ENCODE peak calls at places on chromosomes 6 and 20, in six cellular contexts. Q is HepG2, S is K562, W is A549, O is endothelial cell of umbilical vein, V is H1. B is an unnamed sample.

GRCh38 chr6:37503486-37503980 is 3.8 kb upstream of the CCDC167 start:
- DNase-seq in V (no peak), S (no peak), W (no peak), Q (no peak), O (no peak), B (no peak)

GRCh38 chr6:30884521-30885480 is 482 bp downstream of the DDR1 start:
- DNase-seq in Q (no peak), V (no peak), S (peak), O (no peak), W (no peak), B (peak)

GRCh38 chr6:21999012-21999528 is 297.8 kb downstream of the PRL start:
- DNase-seq in W (no peak), Q (no peak), O (peak), S (no peak), V (no peak), B (no peak)

GRCh38 chr20:9053108-9053507 is 15.8 kb upstream of the PLCB4 start:
- DNase-seq in S (no peak), V (no peak), Q (no peak), O (no peak), W (no peak), B (no peak)

GRCh38 chr6:5995705-5996686 is 10.7 kb downstream of the NRN1 start:
- DNase-seq in W (peak), V (no peak), Q (peak), S (peak), O (peak), B (peak)

GRCh38 chr20:48629069-48629959 is 198.5 kb downstream of the PREX1 start:
- DNase-seq in S (no peak), O (no peak), W (no peak), Q (no peak), V (no peak), B (no peak)

GRCh38 chr6:138443979-138444378 is 40.0 kb downstream of the HEBP2 start:
- DNase-seq in S (no peak), V (no peak), Q (no peak), O (no peak), W (no peak), B (no peak)

GRCh38 chr6:92408350-92408749 is 1011.0 kb downstream of the EPHA7 start:
- DNase-seq in O (no peak), Q (no peak), W (no peak), S (no peak), V (no peak), B (no peak)

GRCh38 chr20:19361801-19362200 is 149.4 kb downstream of the SLC24A3 start:
- DNase-seq in V (no peak), S (no peak), O (no peak), Q (no peak), W (no peak), B (no peak)

GRCh38 chr6:146709036-146709622 is 110.4 kb downstream of the ADGB start:
- DNase-seq in S (no peak), O (no peak), W (no peak), V (no peak), Q (no peak), B (no peak)

GRCh38 chr6:79947191-79948173 is at the start of gene ELOVL4:
- DNase-seq in V (peak), S (no peak), W (peak), O (peak), Q (no peak), B (peak)

GRCh38 chr6:155936551-155936950 is 480.9 kb upstream of the NOX3 start:
- DNase-seq in W (no peak), V (no peak), O (no peak), S (no peak), Q (no peak), B (no peak)

GRCh38 chr20:58433759-58434158 is 44.7 kb downstream of the VAPB start:
- DNase-seq in O (peak), S (peak), W (no peak), Q (no peak), V (no peak), B (no peak)

GRCh38 chr6:8645212-8645611 is 209.9 kb upstream of the SLC35B3 start:
- DNase-seq in O (no peak), W (no peak), S (no peak), Q (no peak), V (no peak), B (no peak)

GRCh38 chr6:786946-787763 is 94.2 kb upstream of the EXOC2 start:
- DNase-seq in O (peak), S (peak), Q (peak), V (no peak), W (peak), B (peak)

GRCh38 chr6:154847318-154847717 is 114.1 kb downstream of the SCAF8 start:
- DNase-seq in Q (no peak), V (no peak), W (no peak), S (no peak), O (no peak), B (no peak)

GRCh38 chr6:11845664-11846577 is 67.3 kb upstream of the ADTRP start:
- DNase-seq in Q (no peak), O (no peak), V (no peak), W (no peak), S (no peak), B (no peak)

GRCh38 chr20:19433371-19434316 is 221.2 kb downstream of the SLC24A3 start:
- DNase-seq in S (no peak), O (no peak), V (no peak), Q (no peak), W (no peak), B (no peak)

GRCh38 chr20:25218109-25218486 is 22.6 kb downstream of the ENTPD6 start:
- DNase-seq in W (no peak), V (no peak), S (no peak), Q (no peak), O (no peak), B (no peak)

DNA sequence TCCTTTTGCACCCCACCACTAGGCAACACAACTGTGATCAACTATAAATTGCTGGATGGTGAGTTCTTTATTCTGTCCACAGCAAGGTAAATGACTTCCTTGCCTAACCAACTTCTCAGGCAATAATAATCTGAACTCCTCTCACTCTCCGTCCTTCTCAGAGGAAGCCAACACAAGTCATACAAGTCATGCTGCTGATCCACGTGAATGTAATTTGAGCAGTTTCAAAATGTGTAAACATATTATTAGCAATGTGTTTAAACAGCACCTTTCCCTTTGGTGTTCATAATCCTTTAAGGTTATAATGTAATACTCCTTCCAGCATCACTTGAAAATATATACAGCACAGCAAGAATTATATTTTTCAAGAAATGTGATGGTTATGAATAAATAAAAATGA is 127.9 kb downstream of the QRSL1 start:
- DNase-seq in W (peak), Q (peak), S (no peak), O (no peak), V (no peak), B (no peak)
- TF ChIP-seq JUN in W (no peak), Q (no peak), S (no peak), O (no peak), V (no peak), B (no peak)

DNA sequence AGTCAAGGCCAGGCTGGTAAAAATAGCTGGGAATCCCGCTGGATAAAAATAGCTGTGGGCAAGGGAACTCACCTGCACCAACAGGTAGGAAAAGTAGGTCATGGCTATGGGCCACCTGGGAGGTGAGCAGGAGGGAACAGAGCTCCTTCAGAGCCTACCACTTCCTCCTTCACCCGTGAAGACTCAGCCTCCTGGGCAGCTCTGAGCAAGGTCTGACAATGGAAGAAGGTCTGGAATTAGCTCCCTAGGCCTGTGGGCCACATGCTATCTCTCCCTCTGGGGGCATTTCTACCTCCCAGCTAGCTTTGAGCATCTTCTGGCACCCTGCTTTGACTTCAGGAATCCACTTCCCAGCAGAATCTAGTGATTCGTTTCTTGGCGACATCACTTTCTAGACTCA is 153.9 kb downstream of the MRPL14 start:
- DNase-seq in O (no peak), Q (no peak), S (no peak), V (no peak), W (no peak), B (no peak)
- TF ChIP-seq JUN in O (no peak), Q (no peak), S (no peak), V (no peak), W (no peak), B (no peak)

DNA sequence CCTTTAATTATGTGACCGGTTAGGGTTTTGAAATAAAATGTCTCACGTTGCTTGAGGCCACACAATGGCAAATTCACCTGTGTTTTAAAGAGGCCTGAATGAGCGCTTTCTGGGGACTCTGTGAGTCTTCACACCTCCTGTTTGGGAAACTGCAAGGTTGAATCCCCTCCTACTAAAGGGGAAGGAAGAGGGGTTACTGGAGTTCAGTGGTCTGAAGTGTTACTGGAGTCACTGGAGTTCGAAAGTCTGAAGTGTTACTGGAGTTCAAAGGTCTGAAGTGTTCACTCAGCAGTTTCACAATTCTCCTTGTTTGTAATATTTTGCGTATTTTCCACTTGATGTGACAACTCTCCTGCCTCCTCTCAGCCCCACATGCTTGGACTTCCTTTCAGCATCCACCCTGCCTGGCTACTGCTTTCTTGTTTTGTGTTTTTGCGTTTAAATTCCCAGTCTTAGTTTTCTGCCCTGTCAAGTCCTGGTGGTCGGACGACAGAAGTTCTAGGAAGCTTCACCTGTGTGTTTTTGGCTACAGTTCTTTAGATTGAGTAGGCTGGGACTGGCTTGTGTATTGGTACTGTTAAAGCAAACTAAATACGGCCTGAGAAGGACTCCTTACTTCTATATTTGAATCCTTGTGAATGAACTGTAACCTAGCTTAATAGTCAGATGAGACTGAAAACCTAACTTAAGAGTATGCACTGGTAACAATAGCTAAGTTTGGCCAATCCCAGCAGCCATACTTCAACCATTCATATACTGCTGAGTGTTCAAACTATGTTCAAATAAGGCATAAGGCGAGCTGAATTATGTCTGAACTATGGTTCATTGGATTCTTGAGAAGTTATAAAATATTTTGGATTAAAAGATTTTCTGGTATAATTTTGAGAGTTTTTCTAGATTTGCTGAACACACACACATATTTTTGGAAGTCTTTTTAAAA is 2.0 kb downstream of the SMPDL3A start:
- DNase-seq in W (no peak), V (no peak), Q (peak), O (no peak), S (no peak), B (no peak)
- TF ChIP-seq JUN in W (no peak), V (no peak), Q (no peak), O (no peak), S (no peak), B (no peak)

GRCh38 chr6:83954371-83954770 is 79.2 kb upstream of the MRAP2 start:
- DNase-seq in W (no peak), Q (peak), S (no peak), V (no peak), O (no peak), B (no peak)
- TF ChIP-seq JUN in W (no peak), Q (no peak), S (no peak), V (no peak), O (no peak), B (no peak)

GRCh38 chr20:43973231-43973630 is 58.6 kb downstream of the TOX2 start:
- DNase-seq in Q (no peak), V (no peak), O (no peak), W (no peak), S (no peak), B (no peak)

GRCh38 chr20:43973671-43974450 is 59.2 kb downstream of the TOX2 start:
- DNase-seq in S (no peak), Q (no peak), O (no peak), V (no peak), W (no peak), B (no peak)

GRCh38 chr20:43976577-43976976 is 61.9 kb downstream of the TOX2 start:
- DNase-seq in V (no peak), W (no peak), O (no peak), Q (no peak), S (no peak), B (no peak)

GRCh38 chr20:43974665-43975064 is 60.0 kb downstream of the TOX2 start:
- DNase-seq in S (no peak), Q (no peak), O (no peak), W (no peak), V (no peak), B (no peak)

GRCh38 chr20:43975096-43975768 is 60.6 kb downstream of the TOX2 start:
- DNase-seq in V (no peak), Q (no peak), O (no peak), S (no peak), W (peak), B (no peak)
- TF ChIP-seq JUN in V (no peak), Q (no peak), O (no peak), S (peak), W (peak), B (no peak)

GRCh38 chr6:52994031-52994788 is 874 bp downstream of the GSTA4 start:
- DNase-seq in O (peak), W (peak), Q (peak), S (no peak), V (no peak), B (peak)
- TF ChIP-seq JUN in O (no peak), W (no peak), Q (no peak), S (no peak), V (no peak), B (no peak)

DNA sequence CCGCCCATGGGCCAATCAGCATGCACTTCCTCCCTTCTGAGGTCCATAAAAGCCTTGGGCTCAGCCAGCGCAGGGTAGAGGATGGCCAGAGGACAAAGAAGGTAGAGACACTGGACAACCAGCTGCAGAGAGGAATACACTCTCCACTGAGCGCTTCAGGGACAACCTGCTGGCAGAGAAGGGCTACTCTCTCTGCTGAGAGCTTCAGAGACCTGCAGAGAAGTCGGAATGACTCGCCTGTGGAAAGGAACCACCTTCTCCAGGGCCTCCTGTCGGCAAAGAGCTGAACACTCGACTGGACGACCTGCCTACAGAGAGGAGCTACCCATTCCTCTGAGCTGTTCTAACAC is 31.4 kb upstream of the SLA2 start:
- DNase-seq in S (no peak), W (no peak), O (no peak), Q (no peak), V (no peak), B (no peak)
- TF ChIP-seq JUN in S (no peak), W (no peak), O (no peak), Q (no peak), V (no peak), B (no peak)

GRCh38 chr6:130585587-130585986 is 219.8 kb downstream of the TMEM200A start:
- DNase-seq in O (no peak), W (no peak), S (no peak), V (no peak), Q (no peak), B (no peak)
- TF ChIP-seq JUN in O (no peak), W (no peak), S (no peak), V (no peak), Q (no peak), B (no peak)

GRCh38 chr6:119865466-119866350 is 516.1 kb upstream of the MAN1A1 start:
- DNase-seq in O (no peak), S (no peak), Q (no peak), W (no peak), V (no peak), B (no peak)
- TF ChIP-seq JUN in O (no peak), S (no peak), Q (no peak), W (no peak), V (no peak), B (no peak)

GRCh38 chr6:97548354-97548753 is 265.3 kb upstream of the MMS22L start:
- DNase-seq in V (no peak), O (no peak), S (no peak), Q (no peak), W (no peak), B (no peak)
- TF ChIP-seq JUN in V (no peak), O (no peak), S (no peak), Q (no peak), W (no peak), B (no peak)